ENCODE peak calls at places on chromosome 19, in six cellular contexts. One of them, this sample, is unnamed.
A peak's percentile ranks its signal among the peaks of the same experiment; 100 is the strongest.

GRCh38 chr19:5821521-5822180 is 16.8 kb downstream of the NRTN start:
- DNase-seq in breast epithelium: no peak
- DNase-seq in thyroid gland: no peak
- DNase-seq in WERI-Rb-1: no peak
- DNase-seq in body of pancreas: no peak
- DNase-seq in stomach: no peak
- DNase-seq in this sample: no peak

GRCh38 chr19:35142531-35143230 is 374 bp upstream of the FXYD7 start:
- DNase-seq in breast epithelium: no peak
- DNase-seq in thyroid gland: no peak
- DNase-seq in WERI-Rb-1: peak; percentile 74
- DNase-seq in body of pancreas: peak; percentile 75
- DNase-seq in stomach: peak; percentile 64
- DNase-seq in this sample: no peak

GRCh38 chr19:33819875-33820781 is 23.5 kb downstream of the KCTD15 start:
- DNase-seq in breast epithelium: peak; percentile 78
- DNase-seq in thyroid gland: peak; percentile 72
- DNase-seq in WERI-Rb-1: no peak
- DNase-seq in body of pancreas: peak; percentile 79
- DNase-seq in stomach: peak; percentile 88
- DNase-seq in this sample: peak; percentile 30

GRCh38 chr19:38304866-38305429 is 897 bp downstream of the C19orf33 start:
- DNase-seq in breast epithelium: peak; percentile 54
- DNase-seq in thyroid gland: peak; percentile 90
- DNase-seq in WERI-Rb-1: peak; percentile 82
- DNase-seq in body of pancreas: peak; percentile 90
- DNase-seq in stomach: peak; percentile 93
- DNase-seq in this sample: no peak

GRCh38 chr19:40716031-40716654 is 543 bp downstream of the COQ8B start:
- DNase-seq in breast epithelium: no peak
- DNase-seq in thyroid gland: peak; percentile 57
- DNase-seq in WERI-Rb-1: no peak
- DNase-seq in body of pancreas: no peak
- DNase-seq in stomach: no peak
- DNase-seq in this sample: no peak

GRCh38 chr19:18339703-18340102 is 695 bp upstream of the PGPEP1 start:
- DNase-seq in breast epithelium: no peak
- DNase-seq in thyroid gland: no peak
- DNase-seq in WERI-Rb-1: peak; percentile 34
- DNase-seq in body of pancreas: no peak
- DNase-seq in stomach: no peak
- DNase-seq in this sample: no peak

GRCh38 chr19:548841-549830 is 5.3 kb downstream of the GZMM start:
- DNase-seq in breast epithelium: no peak
- DNase-seq in thyroid gland: no peak
- DNase-seq in WERI-Rb-1: no peak
- DNase-seq in body of pancreas: no peak
- DNase-seq in stomach: no peak
- DNase-seq in this sample: no peak

GRCh38 chr19:24033962-24034342 is 53.0 kb upstream of the ZNF254 start:
- DNase-seq in breast epithelium: peak; percentile 35
- DNase-seq in thyroid gland: peak; percentile 86
- DNase-seq in WERI-Rb-1: peak; percentile 21
- DNase-seq in body of pancreas: peak; percentile 61
- DNase-seq in stomach: peak; percentile 60
- DNase-seq in this sample: peak; percentile 68

GRCh38 chr19:2338055-2338615 is 9.7 kb downstream of the SPPL2B start:
- DNase-seq in breast epithelium: no peak
- DNase-seq in thyroid gland: no peak
- DNase-seq in WERI-Rb-1: no peak
- DNase-seq in body of pancreas: no peak
- DNase-seq in stomach: no peak
- DNase-seq in this sample: no peak

GRCh38 chr19:36668646-36669045 is 2.0 kb upstream of the ZNF461 start:
- DNase-seq in breast epithelium: no peak
- DNase-seq in thyroid gland: no peak
- DNase-seq in WERI-Rb-1: no peak
- DNase-seq in body of pancreas: no peak
- DNase-seq in stomach: no peak
- DNase-seq in this sample: no peak

GRCh38 chr19:7454998-7455397 is 33.8 kb downstream of the PEX11G start:
- DNase-seq in breast epithelium: no peak
- DNase-seq in thyroid gland: no peak
- DNase-seq in WERI-Rb-1: no peak
- DNase-seq in body of pancreas: no peak
- DNase-seq in stomach: no peak
- DNase-seq in this sample: no peak

GRCh38 chr19:44684892-44685847 is 13.8 kb upstream of the CEACAM16 start:
- DNase-seq in breast epithelium: no peak
- DNase-seq in thyroid gland: peak; percentile 48
- DNase-seq in WERI-Rb-1: peak; percentile 78
- DNase-seq in body of pancreas: peak; percentile 46
- DNase-seq in stomach: peak; percentile 42
- DNase-seq in this sample: no peak

GRCh38 chr19:15954820-15955219 is 6.0 kb downstream of the OR10H4 start:
- DNase-seq in breast epithelium: peak; percentile 12
- DNase-seq in thyroid gland: no peak
- DNase-seq in WERI-Rb-1: no peak
- DNase-seq in body of pancreas: no peak
- DNase-seq in stomach: no peak
- DNase-seq in this sample: no peak

GRCh38 chr19:441213-441823 is 19.5 kb downstream of the SHC2 start:
- DNase-seq in breast epithelium: no peak
- DNase-seq in thyroid gland: no peak
- DNase-seq in WERI-Rb-1: no peak
- DNase-seq in body of pancreas: no peak
- DNase-seq in stomach: no peak
- DNase-seq in this sample: no peak

GRCh38 chr19:10424011-10424637 is 3.8 kb downstream of the PDE4A start:
- DNase-seq in breast epithelium: peak; percentile 55
- DNase-seq in thyroid gland: peak; percentile 73
- DNase-seq in WERI-Rb-1: peak; percentile 86
- DNase-seq in body of pancreas: peak; percentile 79
- DNase-seq in stomach: peak; percentile 87
- DNase-seq in this sample: no peak

GRCh38 chr19:19113040-19113541 is 25.2 kb downstream of the TMEM161A start:
- DNase-seq in breast epithelium: no peak
- DNase-seq in thyroid gland: no peak
- DNase-seq in WERI-Rb-1: peak; percentile 70
- DNase-seq in body of pancreas: no peak
- DNase-seq in stomach: no peak
- DNase-seq in this sample: no peak

GRCh38 chr19:3132971-3133792 is 2.7 kb upstream of the GNA15 start:
- DNase-seq in breast epithelium: no peak
- DNase-seq in thyroid gland: no peak
- DNase-seq in WERI-Rb-1: peak; percentile 34
- DNase-seq in body of pancreas: peak; percentile 72
- DNase-seq in stomach: no peak
- DNase-seq in this sample: peak; percentile 79

GRCh38 chr19:19758164-19758563 is 25.3 kb upstream of the ZNF14 start:
- DNase-seq in breast epithelium: no peak
- DNase-seq in thyroid gland: no peak
- DNase-seq in WERI-Rb-1: no peak
- DNase-seq in body of pancreas: no peak
- DNase-seq in stomach: no peak
- DNase-seq in this sample: no peak

GRCh38 chr19:23823952-23824389 is 65.3 kb upstream of the ZNF681 start:
- DNase-seq in breast epithelium: no peak
- DNase-seq in thyroid gland: no peak
- DNase-seq in WERI-Rb-1: peak; percentile 48
- DNase-seq in body of pancreas: no peak
- DNase-seq in stomach: no peak
- DNase-seq in this sample: no peak

GRCh38 chr19:17348700-17349099 is 11.3 kb downstream of the GTPBP3 start:
- DNase-seq in breast epithelium: peak; percentile 52
- DNase-seq in thyroid gland: no peak
- DNase-seq in WERI-Rb-1: no peak
- DNase-seq in body of pancreas: no peak
- DNase-seq in stomach: no peak
- DNase-seq in this sample: peak; percentile 92

GRCh38 chr19:2038284-2039081 is 12.6 kb downstream of the MKNK2 start:
- DNase-seq in breast epithelium: no peak
- DNase-seq in thyroid gland: peak; percentile 6
- DNase-seq in WERI-Rb-1: no peak
- DNase-seq in body of pancreas: no peak
- DNase-seq in stomach: no peak
- DNase-seq in this sample: no peak

DNA sequence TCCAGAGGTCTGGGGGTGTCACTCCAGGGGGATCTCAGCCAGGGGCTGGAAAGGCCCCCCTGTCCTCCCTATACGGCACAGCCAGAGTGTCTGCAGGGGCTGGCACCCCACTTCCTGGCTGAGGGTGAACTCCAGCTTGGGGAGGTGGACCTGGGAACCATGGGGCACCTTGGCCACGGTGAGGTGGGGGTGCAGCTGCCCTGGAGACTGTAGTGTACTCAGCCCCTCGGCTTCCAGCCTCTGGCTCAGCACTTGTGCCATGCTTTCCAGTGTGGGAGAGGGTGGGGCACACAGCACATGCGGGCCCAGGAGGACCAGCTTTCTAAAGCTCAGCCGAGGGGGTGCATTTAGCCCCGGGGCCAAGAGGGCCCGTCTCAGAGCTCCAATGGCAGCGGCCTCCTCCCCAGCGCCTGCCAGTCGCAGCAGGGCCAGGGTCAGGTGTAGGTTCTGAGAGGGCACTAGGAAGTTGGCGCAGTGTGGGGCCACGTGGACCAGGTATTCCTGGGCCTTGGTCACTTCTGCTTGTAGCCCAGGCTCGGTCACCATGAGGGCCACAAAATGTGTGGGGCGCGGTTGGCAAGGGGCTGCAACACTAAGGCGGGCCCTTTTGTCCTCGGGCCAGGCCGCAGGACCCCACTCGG is 1.4 kb downstream of the LENG9 start:
- DNase-seq in breast epithelium: no peak
- DNase-seq in thyroid gland: no peak
- DNase-seq in WERI-Rb-1: no peak
- DNase-seq in body of pancreas: peak; percentile 72
- DNase-seq in stomach: peak; percentile 50
- DNase-seq in this sample: no peak
- H3K36me3 ChIP-seq in breast epithelium: peaks cover 28% of the 10 kb centered on the region
- H3K36me3 ChIP-seq in thyroid gland: peaks cover 41% of the 10 kb centered on the region
- H3K36me3 ChIP-seq in WERI-Rb-1: peaks cover 45% of the 10 kb centered on the region
- H3K36me3 ChIP-seq in body of pancreas: peaks cover 22% of the 10 kb centered on the region
- H3K36me3 ChIP-seq in stomach: peaks cover 52% of the 10 kb centered on the region
- H3K36me3 ChIP-seq in this sample: peaks cover 49% of the 10 kb centered on the region

DNA sequence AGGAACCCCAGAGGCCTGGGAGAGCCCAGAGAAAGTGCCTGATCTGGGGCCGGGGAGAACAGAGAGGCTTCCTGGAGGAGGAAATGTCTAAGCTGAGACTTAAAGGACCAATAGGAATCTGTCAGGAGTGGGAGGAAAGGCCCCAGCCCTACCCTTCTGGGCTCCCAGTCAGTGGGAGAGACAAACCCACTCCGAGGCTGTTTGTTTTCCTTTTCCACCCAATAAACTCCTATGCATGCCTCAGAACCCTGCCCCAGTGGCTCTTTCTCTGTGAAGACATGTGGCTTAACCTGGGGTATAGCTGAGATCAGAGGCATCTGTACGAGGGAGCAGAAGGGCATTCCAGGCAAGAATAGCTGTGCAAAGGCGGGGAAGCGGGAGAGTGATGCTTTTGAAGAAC is 1.9 kb downstream of the MEGF8 start:
- DNase-seq in breast epithelium: no peak
- DNase-seq in thyroid gland: no peak
- DNase-seq in WERI-Rb-1: no peak
- DNase-seq in body of pancreas: no peak
- DNase-seq in stomach: no peak
- DNase-seq in this sample: no peak
- TF ChIP-seq CTCF in breast epithelium: no peak
- TF ChIP-seq CTCF in thyroid gland: no peak
- TF ChIP-seq CTCF in WERI-Rb-1: no peak
- TF ChIP-seq CTCF in body of pancreas: no peak
- TF ChIP-seq CTCF in stomach: no peak
- TF ChIP-seq CTCF in this sample: no peak

GRCh38 chr19:13757805-13758772 is 6.2 kb upstream of the MRI1 start:
- DNase-seq in breast epithelium: no peak
- DNase-seq in thyroid gland: no peak
- DNase-seq in WERI-Rb-1: no peak
- DNase-seq in body of pancreas: no peak
- DNase-seq in stomach: no peak
- DNase-seq in this sample: no peak
- H3K36me3 ChIP-seq in breast epithelium: peaks cover 16% of the 10 kb centered on the region
- H3K36me3 ChIP-seq in thyroid gland: peaks cover 70% of the 10 kb centered on the region
- H3K36me3 ChIP-seq in WERI-Rb-1: peaks cover 77% of the 10 kb centered on the region
- H3K36me3 ChIP-seq in body of pancreas: peaks cover 29% of the 10 kb centered on the region
- H3K36me3 ChIP-seq in stomach: peaks cover 100% of the 10 kb centered on the region
- H3K36me3 ChIP-seq in this sample: peaks cover 100% of the 10 kb centered on the region

GRCh38 chr19:48635263-48635965 is 1.8 kb downstream of the DBP start:
- DNase-seq in breast epithelium: no peak
- DNase-seq in thyroid gland: peak; percentile 73
- DNase-seq in WERI-Rb-1: peak; percentile 67
- DNase-seq in body of pancreas: peak; percentile 66
- DNase-seq in stomach: peak; percentile 75
- DNase-seq in this sample: no peak

GRCh38 chr19:48632692-48633147 is 4.5 kb downstream of the DBP start:
- DNase-seq in breast epithelium: no peak
- DNase-seq in thyroid gland: no peak
- DNase-seq in WERI-Rb-1: no peak
- DNase-seq in body of pancreas: no peak
- DNase-seq in stomach: no peak
- DNase-seq in this sample: no peak

GRCh38 chr19:48634036-48634342 is 3.2 kb downstream of the DBP start:
- DNase-seq in breast epithelium: no peak
- DNase-seq in thyroid gland: no peak
- DNase-seq in WERI-Rb-1: no peak
- DNase-seq in body of pancreas: no peak
- DNase-seq in stomach: no peak
- DNase-seq in this sample: no peak

GRCh38 chr19:48634424-48635262 is 2.5 kb downstream of the DBP start:
- DNase-seq in breast epithelium: peak; percentile 97
- DNase-seq in thyroid gland: peak; percentile 99
- DNase-seq in WERI-Rb-1: peak; percentile 98
- DNase-seq in body of pancreas: peak; percentile 98
- DNase-seq in stomach: peak; percentile 99
- DNase-seq in this sample: peak; percentile 97

DNA sequence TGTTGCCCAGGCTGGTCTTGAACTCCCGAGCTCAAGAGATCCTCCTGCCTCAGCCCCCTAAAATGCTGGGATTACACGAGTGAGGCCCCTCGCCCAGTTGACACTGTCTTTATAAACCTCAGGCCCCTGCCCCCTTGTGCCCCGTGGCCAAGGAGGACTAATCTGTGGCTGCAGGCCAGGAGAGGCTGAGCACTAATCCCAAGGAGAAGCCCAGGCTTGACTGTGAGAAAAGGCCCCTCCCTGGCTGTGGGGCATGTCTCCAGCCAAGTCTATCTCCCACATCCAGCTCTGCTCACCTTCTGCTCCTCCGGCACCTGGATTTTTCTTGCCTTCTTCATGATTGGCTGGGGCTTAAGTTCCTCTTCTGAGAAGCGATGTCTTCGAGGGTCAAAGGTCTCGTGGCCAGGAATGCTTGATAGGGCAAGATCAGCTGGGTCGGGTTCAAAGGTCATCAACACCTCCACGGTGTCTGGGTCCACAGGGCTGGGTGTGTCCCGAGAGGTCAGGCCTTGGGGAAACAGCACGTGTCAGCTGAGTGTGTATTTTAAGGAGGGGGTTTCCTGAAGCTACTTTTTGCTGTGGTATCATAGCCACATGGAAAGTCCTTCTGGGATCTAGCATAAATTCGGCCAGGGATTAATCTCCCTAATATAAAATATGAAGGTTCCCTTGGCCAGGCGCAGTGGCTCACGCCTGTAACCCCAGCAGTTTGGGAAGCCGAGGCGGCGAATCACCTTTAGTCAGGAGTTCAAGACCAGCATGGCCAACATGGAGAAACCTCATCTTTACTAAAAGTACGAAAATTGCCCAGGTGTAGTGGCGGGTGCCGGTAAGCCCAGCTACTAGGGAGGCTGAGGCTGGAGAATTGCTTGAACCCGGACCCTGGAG is 3.8 kb downstream of the DBP start:
- DNase-seq in breast epithelium: no peak
- DNase-seq in thyroid gland: peak; percentile 60
- DNase-seq in WERI-Rb-1: peak; percentile 87
- DNase-seq in body of pancreas: no peak
- DNase-seq in stomach: no peak
- DNase-seq in this sample: no peak
- TF ChIP-seq CTCF in breast epithelium: no peak
- TF ChIP-seq CTCF in thyroid gland: no peak
- TF ChIP-seq CTCF in WERI-Rb-1: no peak
- TF ChIP-seq CTCF in body of pancreas: no peak
- TF ChIP-seq CTCF in stomach: no peak
- TF ChIP-seq CTCF in this sample: no peak